ENCODE peak calls at places on chromosomes 16 and 17, in seven cellular contexts. S, Q, V, M, D, J and K are unnamed samples.

GRCh38 chr17:19418312-19418992 is 7.4 kb downstream of the RNF112 start:
- DNase-seq in Q (no peak), V (no peak), D (peak), J (peak), S (no peak), M (no peak), K (no peak)

GRCh38 chr17:21033350-21033749 is 9.5 kb downstream of the USP22 start:
- DNase-seq in M (no peak), D (no peak), Q (no peak), V (no peak), J (no peak), S (no peak), K (no peak)

GRCh38 chr17:32831627-32832243 is 45.2 kb downstream of the MYO1D start:
- DNase-seq in Q (no peak), V (no peak), J (no peak), S (no peak), D (no peak), M (no peak), K (no peak)

GRCh38 chr17:77325826-77326581 is 185.2 kb downstream of the SEC14L1 start:
- DNase-seq in J (peak), Q (peak), M (no peak), D (peak), S (no peak), V (peak), K (no peak)

GRCh38 chr17:76948726-76949342 is 80.6 kb downstream of the MGAT5B start:
- DNase-seq in D (no peak), V (peak), M (no peak), Q (no peak), J (no peak), S (no peak), K (no peak)

GRCh38 chr16:72261127-72261526 is 89.2 kb upstream of the PMFBP1 start:
- DNase-seq in D (no peak), Q (no peak), M (no peak), S (no peak), V (no peak), J (no peak), K (no peak)

GRCh38 chr17:31743767-31744166 is 115.3 kb downstream of the COPRS start:
- DNase-seq in J (no peak), S (no peak), D (peak), V (no peak), Q (no peak), M (no peak), K (no peak)

GRCh38 chr17:78118801-78119241 is 9.7 kb downstream of the TMC6 start:
- DNase-seq in Q (no peak), J (no peak), M (no peak), V (no peak), D (no peak), S (no peak), K (no peak)

GRCh38 chr17:17156511-17156910 is 49.6 kb downstream of the PLD6 start:
- DNase-seq in V (no peak), M (no peak), S (no peak), D (no peak), J (no peak), Q (no peak), K (no peak)

GRCh38 chr17:12850996-12851395 is 61.7 kb downstream of the ARHGAP44 start:
- DNase-seq in Q (no peak), D (no peak), S (no peak), M (no peak), J (no peak), V (no peak), K (no peak)

GRCh38 chr17:75843577-75844529 is at the start of gene UNC13D:
- DNase-seq in D (peak), J (peak), M (no peak), S (no peak), Q (no peak), V (peak), K (no peak)

GRCh38 chr16:49407873-49408565 is 34.4 kb downstream of the C16orf78 start:
- DNase-seq in S (peak), D (peak), M (peak), J (peak), V (peak), Q (peak), K (peak)

GRCh38 chr16:11032922-11033291 is 88.5 kb downstream of the CLEC16A start:
- DNase-seq in M (no peak), V (peak), J (no peak), S (no peak), D (no peak), Q (peak), K (no peak)

GRCh38 chr16:48102083-48103008 is 53.4 kb downstream of the ABCC12 start:
- DNase-seq in Q (no peak), M (no peak), V (no peak), D (no peak), S (no peak), J (no peak), K (no peak)

GRCh38 chr17:38469875-38470274 is 41.6 kb downstream of the ARHGAP23 start:
- DNase-seq in D (no peak), Q (no peak), J (no peak), V (no peak), S (no peak), M (no peak), K (peak)

GRCh38 chr17:1491406-1492248 is 859 bp downstream of the MYO1C start:
- DNase-seq in V (peak), J (no peak), S (no peak), Q (peak), M (peak), D (no peak), K (no peak)

GRCh38 chr16:23877107-23878070 is 41.6 kb downstream of the PRKCB start:
- DNase-seq in D (peak), J (peak), S (no peak), M (no peak), Q (no peak), V (no peak), K (no peak)

GRCh38 chr16:1048442-1049112 is 24.0 kb upstream of the SSTR5 start:
- DNase-seq in Q (no peak), D (peak), J (no peak), M (peak), S (no peak), V (no peak), K (peak)

GRCh38 chr17:43673516-43674323 is 12.0 kb upstream of the MEOX1 start:
- DNase-seq in Q (peak), S (peak), V (peak), M (peak), D (peak), J (peak), K (peak)

GRCh38 chr17:63096426-63096825 is 130.4 kb downstream of the TANC2 start:
- DNase-seq in S (no peak), M (no peak), D (no peak), J (no peak), V (no peak), Q (no peak), K (no peak)

GRCh38 chr17:42459983-42460300 is 1.3 kb downstream of the ATP6V0A1 start:
- DNase-seq in J (peak), Q (no peak), M (no peak), S (no peak), D (no peak), V (no peak), K (no peak)

GRCh38 chr17:43768382-43768781 is 9.8 kb upstream of the SOST start:
- DNase-seq in D (no peak), M (no peak), S (no peak), J (no peak), Q (no peak), V (peak), K (no peak)

GRCh38 chr17:81707725-81708646 is 4.1 kb upstream of the SLC25A10 start:
- DNase-seq in D (no peak), S (no peak), Q (no peak), J (no peak), V (no peak), M (no peak), K (no peak)

GRCh38 chr16:56047307-56048234 is 143.7 kb upstream of the GNAO1 start:
- DNase-seq in D (no peak), S (no peak), M (no peak), Q (no peak), V (no peak), J (no peak), K (no peak)

GRCh38 chr17:46942441-46943217 is 19.7 kb downstream of the GOSR2 start:
- DNase-seq in V (no peak), J (peak), D (peak), M (peak), Q (peak), S (no peak), K (peak)

DNA sequence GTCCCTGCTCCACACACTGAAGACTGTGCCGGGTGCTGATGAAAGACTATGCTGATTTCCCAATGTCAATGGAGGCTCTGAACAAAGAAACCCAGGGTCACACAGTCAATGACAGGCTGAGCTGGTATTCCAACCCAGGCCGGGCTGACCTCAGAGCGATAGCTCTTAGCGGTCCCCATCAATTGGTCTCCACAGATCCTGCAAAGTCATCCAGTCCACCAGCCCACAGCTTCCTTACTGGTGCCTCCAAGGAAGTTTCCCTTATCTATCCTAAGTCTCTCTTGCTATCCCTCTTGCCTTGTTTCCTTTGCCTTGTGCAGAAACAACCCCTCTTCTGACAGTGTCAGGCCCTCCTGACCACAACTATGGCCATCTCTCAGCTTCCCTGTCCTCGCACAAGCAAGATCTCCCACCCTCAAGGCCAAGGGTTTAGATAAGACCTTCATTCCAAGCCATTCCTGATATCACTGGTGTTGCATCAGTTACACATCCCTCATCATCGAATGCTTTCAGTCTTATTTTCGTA is 52.7 kb upstream of the KSR1 start:
- DNase-seq in D (peak), V (no peak), J (no peak), M (no peak), S (no peak), Q (no peak), K (no peak)
- H3K27ac ChIP-seq in D (no peak), V (no peak), J (no peak), M (no peak), S (no peak), Q (no peak), K (no peak)

GRCh38 chr16:67327774-67328173 is 1.2 kb downstream of the LRRC36 start:
- DNase-seq in J (no peak), V (no peak), M (no peak), Q (no peak), D (no peak), S (no peak), K (no peak)
- H3K27ac ChIP-seq in J (no peak), V (no peak), M (no peak), Q (peak), D (no peak), S (no peak), K (no peak)

DNA sequence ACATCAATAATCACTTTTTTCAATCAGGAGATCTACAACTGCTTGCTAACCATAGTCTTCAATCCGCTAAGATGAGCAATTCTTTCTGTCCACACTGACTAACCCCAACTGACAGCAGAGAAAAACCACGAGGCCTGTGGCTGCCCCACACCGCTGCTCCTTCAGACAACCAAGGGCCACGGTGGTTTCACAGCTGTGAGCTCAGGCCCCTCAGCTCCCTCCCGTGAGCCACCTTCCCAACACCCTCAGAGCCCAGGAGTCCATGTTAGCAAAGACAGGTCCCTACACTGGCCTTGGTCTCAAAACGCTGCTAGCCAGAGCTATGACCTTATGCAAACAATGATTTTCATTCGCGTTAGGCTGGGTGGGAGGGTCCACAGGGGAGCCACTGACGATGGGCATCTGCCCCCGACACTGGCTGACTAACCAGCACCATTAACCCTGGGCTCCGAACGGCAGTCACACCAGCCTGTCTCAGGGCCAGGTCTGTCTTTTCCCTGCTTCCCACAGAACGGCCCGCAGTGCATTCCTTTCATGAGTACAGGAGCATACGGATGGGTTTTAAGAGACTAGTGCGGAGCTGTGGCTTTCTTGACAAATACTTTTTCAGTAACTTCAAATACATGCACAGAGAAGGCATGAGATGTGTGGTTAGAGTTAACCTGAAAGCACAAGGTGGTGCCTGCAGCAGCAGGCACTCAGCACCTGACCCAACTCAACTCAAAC is 67.3 kb downstream of the ANKRD11 start:
- DNase-seq in M (no peak), Q (no peak), D (no peak), V (no peak), S (no peak), J (peak), K (no peak)
- H3K27ac ChIP-seq in M (no peak), Q (no peak), D (no peak), V (peak), S (peak), J (no peak), K (no peak)

DNA sequence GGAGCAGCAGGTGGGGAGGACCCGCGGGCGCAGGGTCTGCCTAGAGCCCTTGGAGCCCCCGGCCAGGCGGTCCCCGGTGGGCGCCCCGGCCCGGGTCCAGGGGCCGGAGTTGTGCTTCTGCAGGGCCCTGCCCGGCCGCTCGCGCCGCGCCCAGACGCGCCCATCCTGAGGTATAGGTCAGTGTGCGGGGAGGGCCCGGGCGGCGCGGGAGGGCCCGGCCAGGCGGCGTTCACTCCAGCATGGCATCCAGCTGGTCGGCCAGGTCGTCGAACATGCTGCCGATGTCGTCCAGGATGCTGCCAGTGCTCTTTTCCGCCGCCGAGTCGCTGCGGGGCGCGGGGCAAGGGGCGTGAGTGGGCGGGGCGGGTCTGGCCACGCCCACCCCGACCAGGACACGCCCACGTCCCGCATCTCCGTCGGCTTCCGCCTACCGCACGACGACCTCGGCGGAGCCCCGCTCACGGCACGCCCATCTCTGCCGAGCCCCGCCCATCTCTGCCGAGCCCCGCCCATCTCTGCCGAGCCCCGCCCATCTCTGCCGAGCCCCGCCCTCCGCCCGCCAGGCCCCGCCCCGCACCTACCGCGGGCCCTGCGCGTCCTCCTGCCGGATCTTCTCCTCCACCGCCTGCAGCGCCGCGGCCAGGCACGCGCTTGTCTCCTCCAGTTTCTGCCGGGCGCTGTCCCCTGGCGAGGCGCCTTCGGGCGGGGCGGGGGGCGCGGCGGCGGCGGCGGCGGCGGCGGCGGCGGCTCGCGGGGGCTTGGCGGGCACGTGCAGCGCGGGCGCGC is 17.9 kb downstream of the CASKIN1 start:
- DNase-seq in S (no peak), J (peak), M (no peak), D (peak), Q (no peak), V (no peak), K (peak)
- H3K27ac ChIP-seq in S (no peak), J (no peak), M (no peak), D (no peak), Q (no peak), V (no peak), K (no peak)

DNA sequence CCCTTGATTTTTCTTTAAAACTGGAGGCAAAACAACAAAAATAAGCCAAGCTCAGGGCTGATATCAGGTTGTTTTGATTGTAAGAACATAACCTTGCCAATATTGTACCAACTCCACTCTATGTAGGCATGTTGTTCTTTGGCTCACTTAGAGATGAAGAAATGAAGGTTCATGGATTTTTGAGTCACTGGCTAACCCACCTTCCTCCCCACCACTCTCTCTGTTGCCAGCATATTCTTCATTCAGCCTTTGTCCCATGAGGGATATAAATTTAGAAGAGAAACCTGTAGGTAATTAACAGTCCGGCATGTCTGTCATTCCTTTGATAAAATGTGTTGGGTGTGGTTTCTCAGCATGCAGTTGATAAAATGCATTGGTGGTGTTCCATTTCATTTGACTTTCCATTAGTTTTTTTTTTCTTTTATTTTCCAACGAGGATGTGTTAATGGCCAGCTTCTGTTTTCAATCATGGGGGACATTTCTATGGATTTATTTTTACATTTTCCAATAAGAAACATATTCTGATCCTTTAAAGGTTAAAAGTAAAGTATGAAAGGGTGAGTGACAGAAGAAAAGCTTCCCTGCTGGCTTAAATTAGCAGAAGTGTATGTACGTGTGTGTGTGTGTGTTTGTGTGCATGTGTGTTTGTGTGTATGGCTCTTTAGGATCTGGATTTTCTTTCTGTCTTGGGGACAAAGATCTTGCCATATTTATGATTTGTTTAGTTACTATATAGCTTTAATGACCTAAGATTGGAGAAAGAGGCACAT is 166.2 kb upstream of the KCNJ16 start:
- DNase-seq in V (no peak), J (no peak), Q (no peak), D (no peak), M (no peak), S (no peak), K (no peak)
- H3K27ac ChIP-seq in V (no peak), J (no peak), Q (peak), D (no peak), M (no peak), S (peak), K (no peak)

GRCh38 chr17:35764123-35764991 is 3.7 kb downstream of the C17orf50 start:
- DNase-seq in J (peak), M (peak), V (peak), Q (peak), S (peak), D (peak), K (no peak)
- H3K27ac ChIP-seq in J (peak), M (peak), V (no peak), Q (no peak), S (no peak), D (no peak), K (peak)